ENCODE peak calls at places on chromosome 3, in nine cellular contexts. N is epithelial cell of prostate; O is NAMALWA; W is stimulated activated CD8-positive, alpha-beta memory T cell treated with anti-CD3 and anti-CD28 coated beads, Interleukin-2, amount 100 ng/mL, for 48 hours; J is A549; M is bronchial epithelial cell; U is fibroblast of the conjunctiva; P is activated CD8-positive, alpha-beta memory T cell treated with anti-CD3 and anti-CD28 coated beads, Interleukin-2, amount 50 U/mL, for 48 hours; L is HTR-8/SVneo. H is an unnamed sample.

GRCh38 chr3:21484323-21485154 is 266.5 kb downstream of the ZNF385D start:
- DNase-seq in M (peak), W (no peak), N (peak), L (peak), O (peak), P (no peak), J (peak), U (peak), H (peak)

GRCh38 chr3:158456114-158456513 is 114.9 kb upstream of the MLF1 start:
- DNase-seq in P (no peak), U (no peak), O (no peak), M (no peak), W (no peak), J (no peak), L (no peak), N (no peak), H (peak)

GRCh38 chr3:122312826-122313225 is 12.2 kb upstream of the CSTA start:
- DNase-seq in P (no peak), J (no peak), U (no peak), W (no peak), O (no peak), M (no peak), L (no peak), N (no peak), H (no peak)

GRCh38 chr3:99645277-99646106 is 7.1 kb downstream of the COL8A1 start:
- DNase-seq in W (no peak), N (no peak), O (peak), J (peak), P (no peak), M (peak), U (peak), L (no peak), H (no peak)

GRCh38 chr3:107063351-107063750 is 313.9 kb upstream of the CCDC54 start:
- DNase-seq in W (no peak), N (no peak), L (no peak), J (no peak), P (no peak), O (no peak), U (no peak), M (no peak), H (no peak)

GRCh38 chr3:64187065-64187959 is 38.0 kb downstream of the PRICKLE2 start:
- DNase-seq in N (peak), W (no peak), O (no peak), P (no peak), M (peak), U (peak), L (peak), J (peak), H (peak)

GRCh38 chr3:65979152-65979551 is 59.6 kb downstream of the MAGI1 start:
- DNase-seq in U (peak), L (no peak), O (no peak), N (no peak), W (no peak), J (no peak), P (no peak), M (peak), H (peak)

GRCh38 chr3:171135536-171135935 is 109.0 kb upstream of the SLC2A2 start:
- DNase-seq in L (no peak), U (no peak), W (no peak), J (no peak), P (no peak), O (no peak), N (no peak), M (peak), H (peak)

GRCh38 chr3:63774776-63775175 is 44.3 kb upstream of the C3orf49 start:
- DNase-seq in P (no peak), N (no peak), O (no peak), W (no peak), U (no peak), L (no peak), M (no peak), J (no peak), H (no peak)

GRCh38 chr3:78096488-78097255 is 1056.8 kb downstream of the ROBO2 start:
- DNase-seq in U (no peak), L (no peak), J (no peak), W (no peak), P (no peak), O (no peak), N (no peak), M (no peak), H (no peak)

GRCh38 chr3:169871129-169871886 is 1.6 kb upstream of the LRRC31 start:
- DNase-seq in P (no peak), N (no peak), J (no peak), M (peak), W (no peak), L (no peak), U (no peak), O (no peak), H (no peak)

GRCh38 chr3:71229905-71230657 is 353.4 kb downstream of the FOXP1 start:
- DNase-seq in M (no peak), J (no peak), L (no peak), W (no peak), P (no peak), U (no peak), N (no peak), O (no peak), H (no peak)

GRCh38 chr3:175238848-175239247 is 379.7 kb downstream of the NAALADL2 start:
- DNase-seq in U (no peak), O (no peak), P (no peak), M (no peak), L (no peak), J (no peak), W (no peak), N (no peak), H (no peak)

GRCh38 chr3:23547905-23548304 is 257.9 kb upstream of the UBE2E1 start:
- DNase-seq in W (no peak), U (no peak), P (no peak), O (no peak), J (no peak), L (no peak), N (no peak), M (peak), H (no peak)

GRCh38 chr3:58640700-58641372 is 25.7 kb downstream of the FAM3D start:
- DNase-seq in W (peak), J (peak), P (peak), N (no peak), U (peak), O (peak), M (peak), L (peak), H (no peak)

GRCh38 chr3:162437480-162437879 is 940.9 kb downstream of the OTOL1 start:
- DNase-seq in W (no peak), U (no peak), N (no peak), P (no peak), O (no peak), L (no peak), J (no peak), M (no peak), H (no peak)

GRCh38 chr3:171187706-171188290 is 161.3 kb upstream of the SLC2A2 start:
- DNase-seq in W (no peak), M (peak), U (no peak), N (no peak), P (no peak), L (peak), O (peak), J (peak), H (no peak)

GRCh38 chr3:101849714-101850326 is 506 bp downstream of the NFKBIZ start:
- DNase-seq in N (no peak), W (peak), U (no peak), L (no peak), O (peak), P (peak), J (peak), M (no peak), H (no peak)

GRCh38 chr3:195458188-195458800 is 15.5 kb upstream of the ACAP2 start:
- DNase-seq in O (peak), P (no peak), W (no peak), N (no peak), U (no peak), J (no peak), M (no peak), L (no peak), H (no peak)

GRCh38 chr3:12235691-12236090 is 53.2 kb upstream of the PPARG start:
- DNase-seq in W (no peak), L (peak), U (no peak), J (no peak), M (peak), N (no peak), O (no peak), P (no peak), H (no peak)

GRCh38 chr3:141335531-141336042 is 32.7 kb upstream of the ZBTB38 start:
- DNase-seq in P (no peak), N (peak), M (peak), W (no peak), U (no peak), J (no peak), O (no peak), L (peak), H (no peak)

GRCh38 chr3:40240921-40241320 is 68.6 kb upstream of the EIF1B start:
- DNase-seq in N (no peak), U (no peak), W (no peak), L (no peak), O (no peak), P (no peak), J (no peak), M (no peak), H (no peak)

GRCh38 chr3:35737934-35738706 is 98.8 kb downstream of the ARPP21 start:
- DNase-seq in O (no peak), P (no peak), W (no peak), J (no peak), N (no peak), L (no peak), M (no peak), U (no peak), H (no peak)

GRCh38 chr3:23800731-23801130 is 5.0 kb upstream of the UBE2E1 start:
- DNase-seq in N (no peak), J (peak), U (no peak), O (peak), P (no peak), M (peak), W (no peak), L (no peak), H (no peak)

GRCh38 chr3:13506680-13507079 is 26.6 kb downstream of the HDAC11 start:
- DNase-seq in N (no peak), U (no peak), M (no peak), P (no peak), J (no peak), L (no peak), O (no peak), W (no peak), H (no peak)

GRCh38 chr3:53602866-53603265 is 108.5 kb downstream of the CACNA1D start:
- DNase-seq in U (no peak), N (no peak), L (no peak), M (no peak), O (no peak), W (no peak), J (no peak), P (no peak), H (no peak)

GRCh38 chr3:128461731-128462130 is 5.0 kb downstream of the DNAJB8 start:
- DNase-seq in U (no peak), M (no peak), O (no peak), J (no peak), L (no peak), N (no peak), W (no peak), P (no peak), H (no peak)

GRCh38 chr3:43214616-43215015 is 71.7 kb upstream of the SNRK start:
- DNase-seq in L (no peak), J (no peak), N (peak), O (no peak), U (no peak), W (no peak), P (no peak), M (peak), H (no peak)

GRCh38 chr3:193498195-193498594 is 56.5 kb downstream of the ATP13A4 start:
- DNase-seq in N (no peak), L (no peak), M (no peak), W (no peak), P (no peak), U (no peak), J (no peak), O (no peak), H (no peak)

GRCh38 chr3:105611304-105612192 is 244.8 kb downstream of the ALCAM start:
- DNase-seq in P (no peak), W (no peak), N (peak), O (no peak), M (peak), L (no peak), U (no peak), J (no peak), H (no peak)

GRCh38 chr3:177602601-177603136 is 405.4 kb upstream of the TBL1XR1 start:
- DNase-seq in N (no peak), U (no peak), W (no peak), L (no peak), O (peak), J (no peak), M (peak), P (no peak), H (no peak)

GRCh38 chr3:62065985-62066693 is 307.2 kb downstream of the FEZF2 start:
- DNase-seq in J (no peak), L (no peak), M (no peak), O (no peak), U (peak), W (no peak), P (no peak), N (no peak), H (peak)

GRCh38 chr3:75192065-75192658 is 472.0 kb upstream of the FRG2C start:
- DNase-seq in L (peak), J (peak), M (peak), O (peak), W (peak), P (peak), U (no peak), N (no peak), H (peak)

GRCh38 chr3:39383190-39383912 is at the start of gene SLC25A38:
- DNase-seq in P (peak), U (peak), W (peak), L (peak), N (no peak), M (peak), J (peak), O (peak), H (peak)

GRCh38 chr3:172391592-172392302 is 56.5 kb downstream of the GHSR start:
- DNase-seq in M (no peak), P (no peak), U (peak), J (no peak), W (no peak), O (no peak), L (no peak), N (no peak), H (no peak)

GRCh38 chr3:150480802-150481201 is 65.5 kb downstream of the SERP1 start:
- DNase-seq in L (no peak), U (no peak), M (no peak), O (no peak), W (no peak), J (no peak), P (no peak), N (no peak), H (no peak)

GRCh38 chr3:10813425-10813824 is 2.6 kb upstream of the SLC6A11 start:
- DNase-seq in P (no peak), N (no peak), O (no peak), L (no peak), W (no peak), M (peak), J (no peak), U (no peak), H (no peak)

H was measured in HFF-Myc.